ENCODE peak calls at places on chromosomes 11 and 22, in four cellular contexts. M is AG09319, Z is GM12878, Y is lower leg skin. N is an unnamed sample.

GRCh38 chr11:69044111-69045013 is 4.4 kb upstream of the TPCN2 start:
- DNase-seq in Z (no peak), M (peak), Y (peak), N (no peak)

GRCh38 chr11:36192723-36193619 is 96.3 kb downstream of the COMMD9 start:
- DNase-seq in Z (no peak), M (no peak), Y (no peak), N (no peak)

GRCh38 chr22:17235149-17235655 is 16.0 kb upstream of the ADA2 start:
- DNase-seq in Y (no peak), M (no peak), Z (no peak), N (no peak)

GRCh38 chr22:46576556-46577351 is 39.3 kb upstream of the CELSR1 start:
- DNase-seq in Z (no peak), Y (no peak), M (no peak), N (peak)

GRCh38 chr11:113034591-113034990 is 73.4 kb downstream of the NCAM1 start:
- DNase-seq in Y (no peak), Z (no peak), M (no peak), N (no peak)

GRCh38 chr11:76115555-76115954 is 90.7 kb downstream of the WNT11 start:
- DNase-seq in Z (no peak), Y (no peak), M (no peak), N (no peak)

GRCh38 chr11:123235117-123235686 is 40.2 kb upstream of the CLMP start:
- DNase-seq in Z (no peak), Y (no peak), M (no peak), N (peak)

GRCh38 chr11:29300441-29300840 is 716.4 kb downstream of the KCNA4 start:
- DNase-seq in M (no peak), Z (no peak), Y (no peak), N (no peak)

GRCh38 chr11:114607753-114608459 is 12.3 kb upstream of the NXPE4 start:
- DNase-seq in M (no peak), Z (no peak), Y (peak), N (no peak)

GRCh38 chr11:69381681-69382130 is 87.8 kb downstream of the MYEOV start:
- DNase-seq in Z (no peak), Y (no peak), M (no peak), N (no peak)

GRCh38 chr11:27471588-27472397 is 797 bp downstream of the LGR4 start:
- DNase-seq in Z (no peak), Y (peak), M (no peak), N (peak)

GRCh38 chr22:22712666-22713365 is 68.4 kb downstream of the GGTLC2 start:
- DNase-seq in Y (peak), Z (no peak), M (no peak), N (no peak)

GRCh38 chr11:73622920-73623593 is 23.3 kb upstream of the PLEKHB1 start:
- DNase-seq in Y (no peak), M (no peak), Z (no peak), N (no peak)

GRCh38 chr11:129346916-129347315 is 28.7 kb upstream of the BARX2 start:
- DNase-seq in Y (no peak), M (no peak), Z (no peak), N (no peak)

GRCh38 chr11:100774859-100775258 is 87.8 kb downstream of the ARHGAP42 start:
- DNase-seq in Y (no peak), M (no peak), Z (no peak), N (no peak)

GRCh38 chr11:46338988-46339666 is 8.1 kb upstream of the DGKZ start:
- DNase-seq in Y (no peak), Z (no peak), M (no peak), N (no peak)
- TF ChIP-seq CTCF in Y (no peak), Z (no peak), M (no peak), N (no peak)

DNA sequence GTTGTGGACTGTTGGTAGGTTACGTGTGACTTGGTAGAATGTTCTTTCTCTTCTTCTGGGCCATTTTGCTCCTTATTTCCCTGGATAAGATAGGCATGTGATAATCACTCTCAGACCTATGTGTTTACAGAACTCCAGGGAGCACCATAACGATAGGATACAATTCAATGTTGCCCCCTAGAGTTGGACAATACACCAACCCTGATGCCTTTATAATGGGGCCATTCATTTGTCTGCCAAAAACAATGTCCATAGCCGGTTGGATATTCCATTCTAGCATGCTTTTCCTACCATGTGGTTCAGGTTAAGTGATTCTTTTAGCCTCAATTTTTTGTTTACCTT is 60.5 kb downstream of the APIP start:
- DNase-seq in M (no peak), Y (no peak), Z (no peak), N (no peak)
- TF ChIP-seq CTCF in M (no peak), Y (no peak), Z (no peak), N (no peak)

DNA sequence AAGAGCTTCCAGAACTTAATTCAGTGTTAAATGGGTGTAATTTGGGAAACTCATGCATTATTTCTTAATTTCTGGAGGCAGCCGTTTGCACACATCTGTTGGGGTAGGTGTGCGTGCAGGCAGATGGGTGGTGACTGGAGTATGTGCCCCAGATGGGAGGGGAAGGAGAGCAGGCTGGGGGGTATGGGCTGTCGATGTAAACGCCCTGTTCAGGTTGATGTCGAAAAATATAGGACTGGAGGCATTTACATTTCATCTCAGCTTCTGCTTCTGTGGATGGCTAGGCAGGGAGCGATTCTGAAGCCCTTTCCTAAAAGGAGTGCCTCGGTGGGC is 13.8 kb upstream of the SHISAL1 start:
- DNase-seq in Z (no peak), Y (no peak), M (no peak), N (no peak)
- TF ChIP-seq CTCF in Z (no peak), Y (no peak), M (no peak), N (no peak)

DNA sequence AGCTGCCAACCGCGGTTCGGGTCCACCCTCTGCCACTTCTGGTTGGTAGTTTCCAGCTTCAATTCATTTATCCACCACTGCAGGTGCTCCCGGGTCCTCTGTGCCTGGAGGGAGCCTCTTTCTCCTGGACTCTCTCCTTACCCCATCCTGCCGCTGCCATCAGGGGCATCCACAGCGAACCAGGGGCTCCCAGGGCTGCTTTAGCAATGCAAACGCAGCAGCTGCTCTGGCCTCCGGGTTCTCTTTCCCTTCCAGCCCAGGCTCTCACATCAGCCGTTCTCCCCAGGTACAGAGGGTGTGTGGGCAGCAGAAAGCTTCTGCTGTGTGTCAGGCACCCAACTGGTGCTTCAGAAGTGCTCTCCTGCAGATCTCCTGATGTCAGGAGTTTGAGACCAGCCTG is 27.9 kb downstream of the NFAM1 start:
- DNase-seq in Y (no peak), Z (no peak), M (no peak), N (no peak)
- TF ChIP-seq CTCF in Y (no peak), Z (no peak), M (no peak), N (no peak)